ENCODE peak calls at places on chromosomes 7 and 10, in five cellular contexts. One of them, this sample, is unnamed.

GRCh38 chr10:73967544-73967943 is 30.4 kb upstream of the VCL start:
- DNase-seq in progenitor cell of endocrine pancreas: no peak
- DNase-seq in epithelial cell of proximal tubule: no peak
- DNase-seq in lower leg skin: peak; percentile 74
- DNase-seq in brain microvascular endothelial cell: no peak
- DNase-seq in this sample: no peak

GRCh38 chr10:43863859-43864591 is 215.3 kb upstream of the ZNF32 start:
- DNase-seq in progenitor cell of endocrine pancreas: no peak
- DNase-seq in epithelial cell of proximal tubule: peak; percentile 65
- DNase-seq in lower leg skin: peak; percentile 90
- DNase-seq in brain microvascular endothelial cell: peak; percentile 59
- DNase-seq in this sample: no peak

GRCh38 chr7:151885202-151885580 is 8.3 kb upstream of the PRKAG2 start:
- DNase-seq in progenitor cell of endocrine pancreas: no peak
- DNase-seq in epithelial cell of proximal tubule: no peak
- DNase-seq in lower leg skin: no peak
- DNase-seq in brain microvascular endothelial cell: no peak
- DNase-seq in this sample: no peak

GRCh38 chr7:105636982-105637381 is 55.7 kb upstream of the EFCAB10 start:
- DNase-seq in progenitor cell of endocrine pancreas: no peak
- DNase-seq in epithelial cell of proximal tubule: no peak
- DNase-seq in lower leg skin: no peak
- DNase-seq in brain microvascular endothelial cell: no peak
- DNase-seq in this sample: no peak

GRCh38 chr10:72513910-72514309 is 112.0 kb downstream of the MICU1 start:
- DNase-seq in progenitor cell of endocrine pancreas: no peak
- DNase-seq in epithelial cell of proximal tubule: no peak
- DNase-seq in lower leg skin: no peak
- DNase-seq in brain microvascular endothelial cell: no peak
- DNase-seq in this sample: no peak

GRCh38 chr10:71124921-71125748 is 87.2 kb upstream of the UNC5B start:
- DNase-seq in progenitor cell of endocrine pancreas: no peak
- DNase-seq in epithelial cell of proximal tubule: no peak
- DNase-seq in lower leg skin: peak; percentile 76
- DNase-seq in brain microvascular endothelial cell: no peak
- DNase-seq in this sample: no peak

GRCh38 chr10:93703066-93703465 is 674 bp upstream of the FRA10AC1 start:
- DNase-seq in progenitor cell of endocrine pancreas: no peak
- DNase-seq in epithelial cell of proximal tubule: no peak
- DNase-seq in lower leg skin: no peak
- DNase-seq in brain microvascular endothelial cell: no peak
- DNase-seq in this sample: peak; percentile 19

GRCh38 chr10:11604742-11605650 is 6.5 kb downstream of the USP6NL start:
- DNase-seq in progenitor cell of endocrine pancreas: no peak
- DNase-seq in epithelial cell of proximal tubule: no peak
- DNase-seq in lower leg skin: no peak
- DNase-seq in brain microvascular endothelial cell: no peak
- DNase-seq in this sample: no peak

GRCh38 chr10:50416181-50416824 is 165.0 kb upstream of the ASAH2 start:
- DNase-seq in progenitor cell of endocrine pancreas: no peak
- DNase-seq in epithelial cell of proximal tubule: no peak
- DNase-seq in lower leg skin: no peak
- DNase-seq in brain microvascular endothelial cell: peak; percentile 14
- DNase-seq in this sample: no peak

GRCh38 chr7:121620953-121621606 is 225.0 kb upstream of the FAM3C start:
- DNase-seq in progenitor cell of endocrine pancreas: no peak
- DNase-seq in epithelial cell of proximal tubule: no peak
- DNase-seq in lower leg skin: no peak
- DNase-seq in brain microvascular endothelial cell: no peak
- DNase-seq in this sample: no peak

GRCh38 chr10:92527716-92528115 is 46.2 kb downstream of the IDE start:
- DNase-seq in progenitor cell of endocrine pancreas: no peak
- DNase-seq in epithelial cell of proximal tubule: no peak
- DNase-seq in lower leg skin: no peak
- DNase-seq in brain microvascular endothelial cell: no peak
- DNase-seq in this sample: no peak

GRCh38 chr7:87395442-87396020 is 50.1 kb downstream of the CROT start:
- DNase-seq in progenitor cell of endocrine pancreas: no peak
- DNase-seq in epithelial cell of proximal tubule: no peak
- DNase-seq in lower leg skin: no peak
- DNase-seq in brain microvascular endothelial cell: no peak
- DNase-seq in this sample: no peak

GRCh38 chr10:75136346-75136745 is 24.9 kb downstream of the SAMD8 start:
- DNase-seq in progenitor cell of endocrine pancreas: no peak
- DNase-seq in epithelial cell of proximal tubule: peak; percentile 18
- DNase-seq in lower leg skin: no peak
- DNase-seq in brain microvascular endothelial cell: no peak
- DNase-seq in this sample: no peak

GRCh38 chr10:123554656-123555055 is 111.5 kb upstream of the GPR26 start:
- DNase-seq in progenitor cell of endocrine pancreas: no peak
- DNase-seq in epithelial cell of proximal tubule: no peak
- DNase-seq in lower leg skin: peak; percentile 42
- DNase-seq in brain microvascular endothelial cell: no peak
- DNase-seq in this sample: no peak

GRCh38 chr10:113216068-113216467 is 266.0 kb downstream of the TCF7L2 start:
- DNase-seq in progenitor cell of endocrine pancreas: no peak
- DNase-seq in epithelial cell of proximal tubule: no peak
- DNase-seq in lower leg skin: no peak
- DNase-seq in brain microvascular endothelial cell: no peak
- DNase-seq in this sample: no peak

GRCh38 chr7:29989257-29989995 is at the start of gene SCRN1:
- DNase-seq in progenitor cell of endocrine pancreas: peak; percentile 57
- DNase-seq in epithelial cell of proximal tubule: no peak
- DNase-seq in lower leg skin: peak; percentile 87
- DNase-seq in brain microvascular endothelial cell: no peak
- DNase-seq in this sample: peak; percentile 27

GRCh38 chr10:60883187-60883586 is 60.8 kb downstream of the RHOBTB1 start:
- DNase-seq in progenitor cell of endocrine pancreas: no peak
- DNase-seq in epithelial cell of proximal tubule: no peak
- DNase-seq in lower leg skin: no peak
- DNase-seq in brain microvascular endothelial cell: peak; percentile 17
- DNase-seq in this sample: no peak

GRCh38 chr7:37329940-37330339 is 118.7 kb downstream of the ELMO1 start:
- DNase-seq in progenitor cell of endocrine pancreas: no peak
- DNase-seq in epithelial cell of proximal tubule: no peak
- DNase-seq in lower leg skin: no peak
- DNase-seq in brain microvascular endothelial cell: no peak
- DNase-seq in this sample: no peak

GRCh38 chr7:149449897-149450296 is 11.0 kb downstream of the ZNF777 start:
- DNase-seq in progenitor cell of endocrine pancreas: no peak
- DNase-seq in epithelial cell of proximal tubule: no peak
- DNase-seq in lower leg skin: no peak
- DNase-seq in brain microvascular endothelial cell: no peak
- DNase-seq in this sample: no peak

GRCh38 chr7:135706038-135706742 is 21.8 kb downstream of the SLC13A4 start:
- DNase-seq in progenitor cell of endocrine pancreas: no peak
- DNase-seq in epithelial cell of proximal tubule: no peak
- DNase-seq in lower leg skin: no peak
- DNase-seq in brain microvascular endothelial cell: no peak
- DNase-seq in this sample: no peak

GRCh38 chr10:118238573-118239240 is 103.4 kb downstream of the FAM204A start:
- DNase-seq in progenitor cell of endocrine pancreas: no peak
- DNase-seq in epithelial cell of proximal tubule: no peak
- DNase-seq in lower leg skin: no peak
- DNase-seq in brain microvascular endothelial cell: peak; percentile 12
- DNase-seq in this sample: no peak

GRCh38 chr7:38049679-38050078 is 128.4 kb upstream of the STARD3NL start:
- DNase-seq in progenitor cell of endocrine pancreas: no peak
- DNase-seq in epithelial cell of proximal tubule: no peak
- DNase-seq in lower leg skin: no peak
- DNase-seq in brain microvascular endothelial cell: no peak
- DNase-seq in this sample: no peak

GRCh38 chr10:106310596-106310995 is 853.9 kb downstream of the SORCS1 start:
- DNase-seq in progenitor cell of endocrine pancreas: no peak
- DNase-seq in epithelial cell of proximal tubule: no peak
- DNase-seq in lower leg skin: no peak
- DNase-seq in brain microvascular endothelial cell: no peak
- DNase-seq in this sample: no peak

GRCh38 chr7:21134631-21135030 is 293.3 kb upstream of the SP4 start:
- DNase-seq in progenitor cell of endocrine pancreas: no peak
- DNase-seq in epithelial cell of proximal tubule: no peak
- DNase-seq in lower leg skin: no peak
- DNase-seq in brain microvascular endothelial cell: no peak
- DNase-seq in this sample: no peak

GRCh38 chr7:31811650-31812461 is 124.8 kb downstream of the PPP1R17 start:
- DNase-seq in progenitor cell of endocrine pancreas: no peak
- DNase-seq in epithelial cell of proximal tubule: peak; percentile 46
- DNase-seq in lower leg skin: no peak
- DNase-seq in brain microvascular endothelial cell: no peak
- DNase-seq in this sample: no peak

This sample was measured in tibial nerve.